ENCODE peak calls at places on chromosomes 13 and 19, in six cellular contexts. H is epithelial cell of proximal tubule; X is cardiac fibroblast; T is PC-9; Q is effector memory CD4-positive, alpha-beta T cell; G is sigmoid colon. A is an unnamed sample.

GRCh38 chr13:40221460-40222201 is 444.8 kb downstream of the FOXO1 start:
- DNase-seq in H (peak; percentile 97), X (peak; percentile 77), T (peak; percentile 46), Q (peak; percentile 51), G (no peak), A (peak; percentile 67)

GRCh38 chr13:52862358-52863206 is 14.1 kb upstream of the PCDH8 start:
- DNase-seq in H (no peak), X (no peak), T (no peak), Q (no peak), G (no peak), A (peak; percentile 6)

GRCh38 chr13:67221630-67222226 is 8.4 kb downstream of the PCDH9 start:
- DNase-seq in H (no peak), X (no peak), T (no peak), Q (no peak), G (no peak), A (no peak)

GRCh38 chr13:73767191-73767741 is 366.9 kb downstream of the KLF12 start:
- DNase-seq in H (peak; percentile 10), X (no peak), T (no peak), Q (no peak), G (no peak), A (peak; percentile 21)

GRCh38 chr19:49870309-49870901 is 3.0 kb upstream of the PNKP start:
- DNase-seq in H (no peak), X (no peak), T (no peak), Q (no peak), G (peak; percentile 70), A (no peak)

GRCh38 chr13:34931572-34931971 is 10.5 kb upstream of the NBEA start:
- DNase-seq in H (no peak), X (peak; percentile 77), T (no peak), Q (no peak), G (no peak), A (no peak)

GRCh38 chr19:18460900-18461299 is 23.0 kb upstream of the ISYNA1 start:
- DNase-seq in H (no peak), X (no peak), T (no peak), Q (no peak), G (peak; percentile 76), A (no peak)

GRCh38 chr19:17420267-17420924 is 549 bp downstream of the MVB12A start:
- DNase-seq in H (no peak), X (no peak), T (no peak), Q (no peak), G (peak; percentile 74), A (no peak)

GRCh38 chr13:51621597-51621996 is 37.3 kb downstream of the WDFY2 start:
- DNase-seq in H (no peak), X (no peak), T (no peak), Q (no peak), G (no peak), A (no peak)

GRCh38 chr13:73090116-73090811 is 31.5 kb downstream of the KLF5 start:
- DNase-seq in H (peak; percentile 85), X (peak; percentile 85), T (peak; percentile 80), Q (no peak), G (no peak), A (peak; percentile 25)

GRCh38 chr19:54178581-54179261 is 5.8 kb upstream of the TMC4 start:
- DNase-seq in H (no peak), X (no peak), T (no peak), Q (no peak), G (no peak), A (no peak)

GRCh38 chr13:110521946-110522345 is 39.6 kb downstream of the RAB20 start:
- DNase-seq in H (no peak), X (no peak), T (no peak), Q (no peak), G (peak; percentile 69), A (no peak)

GRCh38 chr19:5147971-5148793 is 179.3 kb downstream of the KDM4B start:
- DNase-seq in H (no peak), X (no peak), T (no peak), Q (no peak), G (no peak), A (no peak)

GRCh38 chr19:45079063-45079910 is at the start of gene GEMIN7:
- DNase-seq in H (no peak), X (peak; percentile 70), T (peak; percentile 64), Q (peak; percentile 62), G (peak; percentile 87), A (peak; percentile 52)

GRCh38 chr19:15367439-15367838 is 12.1 kb downstream of the AKAP8 start:
- DNase-seq in H (no peak), X (no peak), T (no peak), Q (no peak), G (no peak), A (no peak)

GRCh38 chr19:28468701-28469459 is 744.1 kb downstream of the UQCRFS1 start:
- DNase-seq in H (no peak), X (peak; percentile 84), T (no peak), Q (no peak), G (peak; percentile 64), A (peak; percentile 60)

GRCh38 chr13:46267166-46267565 is 55.4 kb downstream of the LRRC63 start:
- DNase-seq in H (peak; percentile 1), X (no peak), T (no peak), Q (no peak), G (no peak), A (no peak)

DNA sequence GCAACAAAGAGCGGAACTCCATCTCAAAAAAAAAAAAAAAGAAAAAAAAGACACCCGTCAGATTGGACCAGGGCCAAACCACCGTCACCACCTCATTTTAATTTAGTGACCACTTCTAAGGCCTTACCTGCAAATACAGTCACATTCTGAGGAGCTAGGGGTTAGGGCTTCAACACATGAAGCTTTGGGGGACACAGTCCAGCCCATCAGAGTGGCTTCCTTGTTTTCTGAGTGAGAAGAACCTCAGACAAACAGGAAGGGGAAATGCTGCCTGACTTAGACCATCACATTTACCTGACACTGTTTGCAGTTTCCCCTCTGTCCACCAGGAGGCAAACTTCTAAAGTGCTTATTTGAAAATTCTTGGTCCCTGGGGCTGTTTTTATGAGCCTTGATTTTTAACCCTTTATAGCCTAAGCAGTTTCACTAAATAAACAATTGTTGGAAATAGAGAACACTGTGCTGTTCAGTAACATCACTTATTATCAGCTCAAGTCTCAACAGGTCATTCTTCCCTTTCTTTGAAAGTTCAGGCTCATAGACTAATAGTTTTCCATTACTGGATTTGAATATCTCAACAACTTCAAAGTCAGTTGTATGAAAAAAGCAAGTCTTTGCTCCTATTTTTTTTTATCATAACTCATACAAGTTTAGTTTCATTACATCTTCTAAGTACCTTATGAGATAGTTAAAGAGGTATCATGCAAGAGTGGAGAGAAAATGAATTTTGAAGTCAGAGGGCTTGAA is 74.9 kb upstream of the WASF3 start:
- DNase-seq in H (no peak), X (peak; percentile 86), T (peak; percentile 67), Q (peak; percentile 42), G (peak; percentile 72), A (peak; percentile 85)
- H3K4me3 ChIP-seq in H (peak overlapping the region; percentile 34), X (no peak overlapping the region), T (no peak overlapping the region), Q (no peak overlapping the region), G (no peak overlapping the region), A (peak overlapping the region; percentile 15)

GRCh38 chr19:3444695-3445234 is 35.6 kb downstream of the SMIM24 start:
- DNase-seq in H (no peak), X (no peak), T (no peak), Q (no peak), G (no peak), A (no peak)
- H3K4me3 ChIP-seq in H (no peak overlapping the region), X (no peak overlapping the region), T (no peak overlapping the region), Q (no peak overlapping the region), G (no peak overlapping the region), A (no peak overlapping the region)

DNA sequence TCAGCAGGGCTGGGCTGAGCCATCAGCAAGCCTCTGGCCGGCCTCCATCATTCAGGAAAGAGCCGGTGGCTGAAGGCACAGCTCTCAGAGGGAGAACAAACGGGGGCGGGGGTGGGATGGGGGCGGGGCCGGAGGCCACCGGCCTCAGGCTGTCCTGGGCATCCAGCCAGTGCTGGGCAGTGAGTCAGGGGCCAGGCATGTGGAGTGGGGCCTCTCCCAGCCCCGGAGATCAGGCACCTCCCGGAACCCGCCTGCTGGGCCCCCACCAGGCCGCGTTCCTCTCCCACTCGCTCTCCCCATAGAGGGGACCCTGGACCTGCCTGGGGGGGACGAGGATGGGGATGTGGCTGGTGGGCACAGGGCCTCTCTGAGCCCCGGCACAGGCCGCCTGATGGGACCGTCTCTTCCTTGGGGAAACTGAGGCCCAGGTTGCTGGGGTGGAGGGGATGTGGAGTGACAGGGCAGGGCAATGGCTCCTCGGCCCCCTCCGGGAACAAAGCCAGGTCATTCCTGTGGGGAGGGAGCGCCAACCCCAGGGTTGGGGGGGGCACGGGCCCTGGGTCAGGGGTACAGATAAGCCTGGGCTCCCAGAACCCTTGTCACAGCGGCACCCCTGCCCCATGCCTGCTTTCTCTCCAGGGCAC is 12.9 kb downstream of the SPC24 start:
- DNase-seq in H (no peak), X (peak; percentile 96), T (peak; percentile 94), Q (no peak), G (peak; percentile 97), A (no peak)
- H3K4me3 ChIP-seq in H (peak overlapping the region; percentile 37), X (peak overlapping the region; percentile 30), T (peak overlapping the region; percentile 53), Q (no peak overlapping the region), G (no peak overlapping the region), A (no peak overlapping the region)

DNA sequence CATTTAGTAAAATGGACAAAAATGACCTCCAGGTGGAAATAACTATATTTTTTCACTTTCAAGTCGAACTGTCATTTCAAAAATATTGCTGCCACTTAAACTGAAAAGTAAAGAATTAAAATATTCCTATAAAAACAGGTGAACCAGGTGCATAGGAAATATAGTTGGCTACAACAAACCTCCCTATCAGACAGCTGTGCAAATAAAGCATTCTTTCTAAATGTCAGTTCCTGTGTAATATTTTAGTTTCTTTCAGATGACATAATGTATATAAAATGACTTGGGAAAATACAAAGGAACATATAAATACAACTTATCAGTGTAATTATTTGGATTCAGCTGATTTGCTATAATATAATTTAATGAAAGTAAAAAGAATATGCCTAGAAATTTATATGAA is 403.5 kb upstream of the GPC6 start:
- DNase-seq in H (no peak), X (no peak), T (no peak), Q (no peak), G (no peak), A (no peak)
- H3K4me3 ChIP-seq in H (no peak overlapping the region), X (no peak overlapping the region), T (no peak overlapping the region), Q (no peak overlapping the region), G (no peak overlapping the region), A (no peak overlapping the region)